ENCODE peak calls at places on chromosomes 1 and 21, in four cellular contexts. One of them, this sample, is unnamed.

GRCh38 chr21:39673736-39674135 is 61.0 kb downstream of the B3GALT5 start:
- DNase-seq in foreskin fibroblast: no peak
- DNase-seq in activated gamma-delta T cell: no peak
- DNase-seq in aorta: no peak
- DNase-seq in this sample: no peak

GRCh38 chr1:218575856-218576255 is 230.7 kb downstream of the TGFB2 start:
- DNase-seq in foreskin fibroblast: no peak
- DNase-seq in aorta: no peak
- DNase-seq in activated gamma-delta T cell: no peak
- DNase-seq in this sample: no peak

GRCh38 chr21:41947596-41948403 is 6.0 kb downstream of the C2CD2 start:
- DNase-seq in foreskin fibroblast: peak; percentile 86
- DNase-seq in activated gamma-delta T cell: no peak
- DNase-seq in aorta: peak; percentile 91
- DNase-seq in this sample: no peak

GRCh38 chr1:227915564-227916553 is 31.9 kb downstream of the WNT9A start:
- DNase-seq in foreskin fibroblast: no peak
- DNase-seq in activated gamma-delta T cell: no peak
- DNase-seq in aorta: no peak
- DNase-seq in this sample: no peak

GRCh38 chr1:209593747-209594146 is 10.2 kb downstream of the CAMK1G start:
- DNase-seq in aorta: no peak
- DNase-seq in foreskin fibroblast: no peak
- DNase-seq in activated gamma-delta T cell: no peak
- DNase-seq in this sample: no peak

GRCh38 chr1:223620297-223620900 is 45.1 kb downstream of the CAPN8 start:
- DNase-seq in aorta: no peak
- DNase-seq in activated gamma-delta T cell: no peak
- DNase-seq in foreskin fibroblast: no peak
- DNase-seq in this sample: no peak

GRCh38 chr1:112358061-112358770 is 37.8 kb upstream of the CTTNBP2NL start:
- DNase-seq in foreskin fibroblast: peak; percentile 30
- DNase-seq in aorta: no peak
- DNase-seq in activated gamma-delta T cell: no peak
- DNase-seq in this sample: peak; percentile 65

GRCh38 chr1:72547412-72547811 is 265.1 kb upstream of the NEGR1 start:
- DNase-seq in aorta: no peak
- DNase-seq in foreskin fibroblast: peak; percentile 11
- DNase-seq in activated gamma-delta T cell: no peak
- DNase-seq in this sample: no peak

GRCh38 chr1:23083714-23084480 is 64.6 kb downstream of the KDM1A start:
- DNase-seq in activated gamma-delta T cell: no peak
- DNase-seq in aorta: no peak
- DNase-seq in foreskin fibroblast: no peak
- DNase-seq in this sample: no peak

GRCh38 chr1:29732438-29732837 is 496.1 kb downstream of the PTPRU start:
- DNase-seq in aorta: no peak
- DNase-seq in foreskin fibroblast: no peak
- DNase-seq in activated gamma-delta T cell: no peak
- DNase-seq in this sample: no peak

GRCh38 chr1:46806196-46807020 is 7.6 kb downstream of the CYP4B1 start:
- DNase-seq in activated gamma-delta T cell: no peak
- DNase-seq in foreskin fibroblast: peak; percentile 13
- DNase-seq in aorta: no peak
- DNase-seq in this sample: peak; percentile 23

GRCh38 chr21:17819878-17820232 is 699 bp upstream of the C21orf91 start:
- DNase-seq in activated gamma-delta T cell: no peak
- DNase-seq in aorta: no peak
- DNase-seq in foreskin fibroblast: no peak
- DNase-seq in this sample: no peak

GRCh38 chr1:220294754-220295419 is 22.6 kb upstream of the RAB3GAP2 start:
- DNase-seq in activated gamma-delta T cell: no peak
- DNase-seq in foreskin fibroblast: no peak
- DNase-seq in aorta: no peak
- DNase-seq in this sample: no peak

GRCh38 chr1:79988401-79988800 is 981.9 kb upstream of the ADGRL4 start:
- DNase-seq in activated gamma-delta T cell: no peak
- DNase-seq in aorta: no peak
- DNase-seq in foreskin fibroblast: no peak
- DNase-seq in this sample: no peak

GRCh38 chr1:47996406-47997226 is 569 bp downstream of the TRABD2B start:
- DNase-seq in foreskin fibroblast: peak; percentile 59
- DNase-seq in aorta: peak; percentile 80
- DNase-seq in activated gamma-delta T cell: no peak
- DNase-seq in this sample: peak; percentile 30

GRCh38 chr1:111696330-111696729 is 42.9 kb downstream of the INKA2 start:
- DNase-seq in activated gamma-delta T cell: no peak
- DNase-seq in foreskin fibroblast: no peak
- DNase-seq in aorta: no peak
- DNase-seq in this sample: no peak

GRCh38 chr1:32779242-32779641 is 37.9 kb downstream of the YARS1 start:
- DNase-seq in activated gamma-delta T cell: no peak
- DNase-seq in foreskin fibroblast: no peak
- DNase-seq in aorta: no peak
- DNase-seq in this sample: no peak

GRCh38 chr1:11929849-11930248 is 3.6 kb upstream of the KIAA2013 start:
- DNase-seq in aorta: no peak
- DNase-seq in activated gamma-delta T cell: no peak
- DNase-seq in foreskin fibroblast: peak; percentile 87
- DNase-seq in this sample: peak; percentile 66

GRCh38 chr1:154730986-154731489 is 123.1 kb upstream of the ADAR start:
- DNase-seq in aorta: no peak
- DNase-seq in activated gamma-delta T cell: no peak
- DNase-seq in foreskin fibroblast: no peak
- DNase-seq in this sample: no peak

GRCh38 chr1:80194221-80194620 is 1187.7 kb upstream of the ADGRL4 start:
- DNase-seq in activated gamma-delta T cell: no peak
- DNase-seq in foreskin fibroblast: no peak
- DNase-seq in aorta: no peak
- DNase-seq in this sample: no peak

GRCh38 chr1:97138515-97139032 is 417.0 kb downstream of the PTBP2 start:
- DNase-seq in activated gamma-delta T cell: no peak
- DNase-seq in aorta: no peak
- DNase-seq in foreskin fibroblast: peak; percentile 4
- DNase-seq in this sample: no peak

GRCh38 chr1:177227978-177228720 is 57.4 kb downstream of the BRINP2 start:
- DNase-seq in activated gamma-delta T cell: no peak
- DNase-seq in aorta: no peak
- DNase-seq in foreskin fibroblast: no peak
- DNase-seq in this sample: no peak

GRCh38 chr1:108057536-108057935 is 92.6 kb upstream of the VAV3 start:
- DNase-seq in aorta: no peak
- DNase-seq in activated gamma-delta T cell: no peak
- DNase-seq in foreskin fibroblast: peak; percentile 55
- DNase-seq in this sample: peak; percentile 54

GRCh38 chr1:192951961-192952460 is 107.1 kb downstream of the UCHL5 start:
- DNase-seq in activated gamma-delta T cell: no peak
- DNase-seq in foreskin fibroblast: peak; percentile 92
- DNase-seq in aorta: no peak
- DNase-seq in this sample: peak; percentile 87

GRCh38 chr1:180277476-180278192 is 47.6 kb downstream of the LHX4 start:
- DNase-seq in aorta: no peak
- DNase-seq in activated gamma-delta T cell: no peak
- DNase-seq in foreskin fibroblast: no peak
- DNase-seq in this sample: no peak

GRCh38 chr1:200445213-200445612 is 35.4 kb upstream of the ZNF281 start:
- DNase-seq in aorta: no peak
- DNase-seq in foreskin fibroblast: peak; percentile 72
- DNase-seq in activated gamma-delta T cell: no peak
- DNase-seq in this sample: no peak

This sample was measured in cardiac muscle cell.